ENCODE peak calls at places on chromosomes 13 and 19, in six cellular contexts. O, Q, S, X, Y and B are unnamed samples.
A peak's percentile ranks its signal among the peaks of the same experiment; 100 is the strongest.

GRCh38 chr13:70178346-70178745 is 70.1 kb upstream of the KLHL1 start:
- DNase-seq in O (no peak), Q (no peak), S (no peak), X (no peak), Y (no peak), B (no peak)

GRCh38 chr19:2491130-2491801 is 15.3 kb downstream of the GADD45B start:
- DNase-seq in Q (no peak), S (peak; percentile 95), Y (no peak), O (no peak), X (no peak), B (no peak)

GRCh38 chr19:6590458-6591319 is at the start of gene CD70:
- DNase-seq in Y (peak; percentile 80), O (no peak), S (peak; percentile 38), Q (no peak), X (peak; percentile 16), B (no peak)

GRCh38 chr13:106796280-106797047 is 228.5 kb upstream of the ARGLU1 start:
- DNase-seq in Y (peak; percentile 83), Q (no peak), X (no peak), S (no peak), O (no peak), B (no peak)

GRCh38 chr13:98977568-98978270 is at the start of gene DOCK9:
- DNase-seq in Y (peak; percentile 67), X (no peak), Q (no peak), S (peak; percentile 71), O (no peak), B (no peak)

GRCh38 chr13:109494955-109495354 is 291.4 kb downstream of the IRS2 start:
- DNase-seq in X (no peak), O (no peak), Y (no peak), Q (no peak), S (peak; percentile 91), B (no peak)

GRCh38 chr19:14048439-14049153 is 13.3 kb downstream of the PALM3 start:
- DNase-seq in X (peak; percentile 73), O (no peak), S (peak; percentile 48), Q (no peak), Y (peak; percentile 56), B (no peak)

GRCh38 chr19:47507924-47508553 is 6.8 kb downstream of the NAPA start:
- DNase-seq in Q (no peak), X (no peak), Y (peak; percentile 59), O (no peak), S (no peak), B (no peak)

GRCh38 chr19:2952953-2953481 is 8.2 kb upstream of the ZNF77 start:
- DNase-seq in Y (no peak), O (no peak), S (peak; percentile 64), Q (no peak), X (no peak), B (no peak)

GRCh38 chr19:40274585-40275544 is 10.3 kb downstream of the AKT2 start:
- DNase-seq in S (no peak), X (peak; percentile 56), Y (no peak), Q (no peak), O (no peak), B (no peak)

GRCh38 chr13:50636007-50636704 is 207.3 kb downstream of the DLEU7 start:
- DNase-seq in S (no peak), Q (no peak), O (no peak), X (no peak), Y (peak; percentile 82), B (no peak)

GRCh38 chr19:4374451-4375163 is 25.7 kb downstream of the SH3GL1 start:
- DNase-seq in X (no peak), S (peak; percentile 96), Y (no peak), Q (no peak), O (no peak), B (no peak)

GRCh38 chr13:112947796-112948195 is 21.2 kb upstream of the MCF2L start:
- DNase-seq in S (no peak), X (no peak), O (no peak), Y (no peak), Q (no peak), B (no peak)

GRCh38 chr13:40992678-40993077 is 26.4 kb downstream of the ELF1 start:
- DNase-seq in S (no peak), Y (no peak), Q (no peak), X (peak; percentile 52), O (no peak), B (no peak)

GRCh38 chr13:52428295-52428694 is 22.1 kb downstream of the VPS36 start:
- DNase-seq in S (no peak), Y (no peak), O (peak; percentile 41), X (no peak), Q (no peak), B (no peak)

GRCh38 chr13:71699342-71699741 is 167.7 kb downstream of the DACH1 start:
- DNase-seq in X (no peak), Y (no peak), Q (no peak), S (no peak), O (no peak), B (no peak)

GRCh38 chr19:48419158-48419920 is 25.9 kb downstream of the GRIN2D start:
- DNase-seq in O (no peak), S (peak; percentile 67), Y (peak; percentile 85), X (peak; percentile 64), Q (no peak), B (no peak)

GRCh38 chr13:99214691-99215090 is 14.0 kb downstream of the UBAC2 start:
- DNase-seq in X (no peak), S (no peak), Y (no peak), O (no peak), Q (no peak), B (no peak)

GRCh38 chr13:72221276-72221962 is 354.4 kb upstream of the DACH1 start:
- DNase-seq in Y (peak; percentile 59), S (no peak), Q (no peak), X (no peak), O (no peak), B (no peak)

GRCh38 chr19:56681702-56682101 is 10.1 kb upstream of the ZNF835 start:
- DNase-seq in Y (no peak), X (no peak), O (no peak), Q (no peak), S (no peak), B (no peak)

GRCh38 chr19:39199025-39199424 is 2.3 kb downstream of the NCCRP1 start:
- DNase-seq in O (peak; percentile 6), S (peak; percentile 79), Q (no peak), Y (peak; percentile 52), X (no peak), B (no peak)

GRCh38 chr13:94602467-94602866 is 810 bp downstream of the GPR180 start:
- DNase-seq in O (no peak), Q (no peak), Y (no peak), S (no peak), X (no peak), B (no peak)

GRCh38 chr19:39409886-39410619 is 2.4 kb upstream of the PLEKHG2 start:
- DNase-seq in Y (peak; percentile 68), O (no peak), Q (no peak), S (peak; percentile 81), X (peak; percentile 70), B (no peak)

GRCh38 chr13:24746618-24747247 is 17.2 kb upstream of the RNF17 start:
- DNase-seq in Y (peak; percentile 71), X (no peak), O (no peak), Q (no peak), S (peak; percentile 35), B (no peak)

GRCh38 chr13:20780318-20780717 is 6.6 kb upstream of the EEF1AKMT1 start:
- DNase-seq in Q (no peak), O (no peak), Y (no peak), X (no peak), S (no peak), B (no peak)

GRCh38 chr19:22052644-22053013 is 345 bp downstream of the ZNF257 start:
- DNase-seq in Y (no peak), O (no peak), S (peak; percentile 6), X (no peak), Q (no peak), B (no peak)
- H3K9me3 ChIP-seq in Y (peaks cover 27% of the 10 kb centered on the region), O (peaks cover 56% of the 10 kb centered on the region), S (no peaks in the 10 kb centered on the region), X (no peaks in the 10 kb centered on the region), Q (no peaks in the 10 kb centered on the region), B (no peaks in the 10 kb centered on the region)

GRCh38 chr13:45048890-45049407 is 59.6 kb downstream of the GPALPP1 start:
- DNase-seq in O (no peak), Y (peak; percentile 33), X (no peak), S (no peak), Q (no peak), B (no peak)

GRCh38 chr13:45042539-45042938 is 53.2 kb downstream of the GPALPP1 start:
- DNase-seq in S (peak; percentile 24), Q (no peak), X (no peak), Y (no peak), O (no peak), B (no peak)

GRCh38 chr13:45047394-45048328 is 58.3 kb downstream of the GPALPP1 start:
- DNase-seq in O (peak; percentile 74), Y (peak; percentile 87), X (peak; percentile 75), Q (no peak), S (peak; percentile 92), B (peak; percentile 47)

GRCh38 chr13:45049478-45049877 is 60.1 kb downstream of the GPALPP1 start:
- DNase-seq in S (no peak), X (no peak), Q (no peak), O (no peak), Y (no peak), B (no peak)

DNA sequence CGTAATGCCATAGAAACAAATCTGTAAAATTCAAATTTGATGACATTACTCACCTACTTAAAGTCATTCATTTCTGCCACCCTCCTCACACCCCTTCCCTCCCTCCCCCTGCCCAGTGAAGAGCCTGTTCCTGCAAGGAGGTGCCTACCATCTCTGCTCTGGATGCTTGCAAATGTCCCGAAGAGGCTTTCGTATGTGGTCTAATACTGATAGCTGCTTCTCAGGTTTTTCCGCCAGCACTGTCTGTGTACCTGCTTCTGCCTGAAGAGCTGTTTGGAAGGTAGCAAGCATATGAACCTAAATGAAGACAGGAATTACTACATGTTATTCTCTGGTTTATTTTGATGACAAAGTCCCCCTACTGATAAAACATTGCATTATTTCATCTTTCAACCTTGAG is 57.1 kb downstream of the GPALPP1 start:
- DNase-seq in S (no peak), O (no peak), Q (no peak), X (no peak), Y (no peak), B (no peak)
- H3K27ac ChIP-seq in S (no peak overlapping the region), O (no peak overlapping the region), Q (no peak overlapping the region), X (no peak overlapping the region), Y (no peak overlapping the region), B (no peak overlapping the region)

GRCh38 chr19:43847884-43848283 is 20.8 kb downstream of the ZNF283 start:
- DNase-seq in O (no peak), X (no peak), Y (peak; percentile 2), S (no peak), Q (no peak), B (no peak)
- H3K9me3 ChIP-seq in O (peaks cover 22% of the 10 kb centered on the region), X (peaks cover 84% of the 10 kb centered on the region), Y (peaks cover 26% of the 10 kb centered on the region), S (peaks cover 27% of the 10 kb centered on the region), Q (peaks cover 94% of the 10 kb centered on the region), B (peaks cover 13% of the 10 kb centered on the region)

GRCh38 chr19:10416083-10416379 is 4.3 kb upstream of the PDE4A start:
- DNase-seq in Y (no peak), O (no peak), Q (no peak), S (no peak), X (no peak), B (no peak)

GRCh38 chr19:10416380-10417257 is 3.7 kb upstream of the PDE4A start:
- DNase-seq in Y (peak; percentile 95), S (peak; percentile 93), X (peak; percentile 96), Q (peak; percentile 38), O (peak; percentile 72), B (peak; percentile 67)

GRCh38 chr19:10408511-10409291 is 5.4 kb upstream of the CDC37 start:
- DNase-seq in O (no peak), Q (no peak), Y (no peak), X (peak; percentile 41), S (peak; percentile 37), B (no peak)

GRCh38 chr19:10407102-10407501 is 3.8 kb upstream of the CDC37 start:
- DNase-seq in O (no peak), S (no peak), Q (no peak), X (no peak), Y (no peak), B (no peak)

GRCh38 chr19:10412257-10412977 is 7.9 kb upstream of the PDE4A start:
- DNase-seq in X (peak; percentile 47), Q (no peak), S (no peak), O (no peak), Y (no peak), B (no peak)
- H3K27ac ChIP-seq in X (no peak overlapping the region), Q (no peak overlapping the region), S (no peak overlapping the region), O (no peak overlapping the region), Y (no peak overlapping the region), B (peak overlapping the region; percentile 26)